ENCODE peak calls at places on chromosomes 5 and 9, in five cellular contexts. T is fibroblast of the conjunctiva, J is RKO, Q is Ammon's horn, O is foreskin fibroblast. W is an unnamed sample.
A peak's percentile ranks its signal among the peaks of the same experiment; 100 is the strongest.

GRCh38 chr9:98778711-98779530 is 17.4 kb downstream of the ANKS6 start:
- DNase-seq in T (no peak), Q (no peak), O (no peak), J (no peak), W (no peak)

GRCh38 chr5:123700624-123701023 is 188.6 kb downstream of the CSNK1G3 start:
- DNase-seq in T (peak; percentile 97), Q (no peak), O (peak; percentile 89), J (peak; percentile 57), W (no peak)

GRCh38 chr5:135232958-135233357 is 166.1 kb downstream of the MACROH2A1 start:
- DNase-seq in Q (peak; percentile 60), T (no peak), J (no peak), O (peak; percentile 31), W (no peak)

GRCh38 chr9:125183054-125183453 is 6.5 kb downstream of the PPP6C start:
- DNase-seq in Q (no peak), T (no peak), J (no peak), O (no peak), W (no peak)

GRCh38 chr9:35374436-35374835 is 115.5 kb upstream of the RUSC2 start:
- DNase-seq in T (no peak), O (no peak), Q (no peak), J (no peak), W (no peak)

GRCh38 chr5:102747386-102748166 is 7.5 kb upstream of the PAM start:
- DNase-seq in T (no peak), Q (no peak), O (no peak), J (no peak), W (no peak)

GRCh38 chr9:37929441-37929895 is 25.5 kb upstream of the SLC25A51 start:
- DNase-seq in J (no peak), O (peak; percentile 73), T (no peak), Q (no peak), W (no peak)

GRCh38 chr9:86521936-86522335 is 167.7 kb upstream of the TUT7 start:
- DNase-seq in J (no peak), Q (peak; percentile 20), O (no peak), T (no peak), W (no peak)

GRCh38 chr5:134026521-134027202 is 21.9 kb upstream of the VDAC1 start:
- DNase-seq in J (peak; percentile 69), O (peak; percentile 72), Q (peak; percentile 30), T (peak; percentile 42), W (no peak)

GRCh38 chr9:137025120-137025966 is 2.7 kb downstream of the ABCA2 start:
- DNase-seq in T (no peak), Q (peak; percentile 99), J (no peak), O (peak; percentile 34), W (peak; percentile 95)

GRCh38 chr9:6993531-6993930 is 235.8 kb downstream of the KDM4C start:
- DNase-seq in J (no peak), T (no peak), Q (no peak), O (no peak), W (no peak)

GRCh38 chr5:77636423-77637169 is 1.9 kb downstream of the OTP start:
- DNase-seq in T (no peak), Q (no peak), J (no peak), O (no peak), W (no peak)

GRCh38 chr9:136193127-136193890 is 11.6 kb downstream of the LHX3 start:
- DNase-seq in Q (no peak), J (no peak), T (no peak), O (no peak), W (no peak)

GRCh38 chr5:156584856-156585255 is 257.9 kb downstream of the SGCD start:
- DNase-seq in T (no peak), O (no peak), Q (peak; percentile 49), J (no peak), W (no peak)

GRCh38 chr5:1755321-1755949 is 44.2 kb downstream of the MRPL36 start:
- DNase-seq in T (no peak), O (no peak), J (no peak), Q (no peak), W (no peak)

GRCh38 chr5:143569213-143569663 is 165.8 kb upstream of the NR3C1 start:
- DNase-seq in J (no peak), T (peak; percentile 33), Q (no peak), O (no peak), W (no peak)

GRCh38 chr5:116445311-116445710 is 129.3 kb downstream of the SEMA6A start:
- DNase-seq in Q (no peak), O (no peak), J (no peak), T (no peak), W (no peak)

GRCh38 chr9:751137-752051 is 90.1 kb upstream of the DMRT1 start:
- DNase-seq in J (no peak), Q (no peak), T (no peak), O (no peak), W (no peak)

GRCh38 chr5:93622240-93622885 is 39.3 kb downstream of the NR2F1 start:
- DNase-seq in O (peak; percentile 57), J (peak; percentile 88), T (no peak), Q (peak; percentile 76), W (peak; percentile 40)

GRCh38 chr5:27315541-27316282 is 277.3 kb upstream of the CDH9 start:
- DNase-seq in J (peak; percentile 45), Q (no peak), O (peak; percentile 6), T (peak; percentile 42), W (no peak)

W was measured in occipital lobe.